ENCODE peak calls at places on chromosomes 12 and 14, in four cellular contexts. V, P, W and M are unnamed samples.

GRCh38 chr14:65084554-65085190 is 17.6 kb downstream of the MAX start:
- DNase-seq in V (no peak), P (no peak), W (no peak), M (no peak)

GRCh38 chr12:79451988-79452387 is 238.8 kb downstream of the PAWR start:
- DNase-seq in V (peak; percentile 22), P (no peak), W (no peak), M (no peak)

GRCh38 chr12:89247541-89247942 is 104.8 kb downstream of the DUSP6 start:
- DNase-seq in V (no peak), P (no peak), W (no peak), M (no peak)

GRCh38 chr12:65025070-65025469 is 96.0 kb downstream of the WIF1 start:
- DNase-seq in V (no peak), P (no peak), W (no peak), M (no peak)

GRCh38 chr14:89264196-89264800 is 152.7 kb downstream of the FOXN3 start:
- DNase-seq in V (no peak), P (no peak), W (no peak), M (no peak)

GRCh38 chr12:104258476-104259067 is 43.0 kb downstream of the TXNRD1 start:
- DNase-seq in V (no peak), P (no peak), W (no peak), M (no peak)

GRCh38 chr14:91985008-91985407 is 37.5 kb upstream of the FBLN5 start:
- DNase-seq in V (no peak), P (no peak), W (no peak), M (no peak)

GRCh38 chr12:78155546-78155945 is 324.9 kb downstream of the NAV3 start:
- DNase-seq in V (no peak), P (no peak), W (no peak), M (no peak)

GRCh38 chr12:93514853-93515252 is 47.5 kb downstream of the MRPL42 start:
- DNase-seq in V (no peak), P (no peak), W (no peak), M (no peak)

GRCh38 chr14:30658645-30659044 is 36.5 kb downstream of the SCFD1 start:
- DNase-seq in V (no peak), P (no peak), W (no peak), M (no peak)

GRCh38 chr14:82999802-83000201 is 1466.1 kb upstream of the SEL1L start:
- DNase-seq in V (no peak), P (no peak), W (no peak), M (no peak)

GRCh38 chr12:67519824-67520433 is 128.6 kb upstream of the DYRK2 start:
- DNase-seq in V (no peak), P (no peak), W (no peak), M (no peak)

GRCh38 chr12:112537710-112538396 is 119.1 kb downstream of the PTPN11 start:
- DNase-seq in V (no peak), P (peak; percentile 13), W (no peak), M (no peak)

GRCh38 chr12:109844983-109845841 is 12.0 kb upstream of the TRPV4 start:
- DNase-seq in V (peak; percentile 92), P (peak; percentile 73), W (peak; percentile 87), M (peak; percentile 68)

GRCh38 chr12:121535150-121536057 is 45.4 kb downstream of the KDM2B start:
- DNase-seq in V (no peak), P (no peak), W (no peak), M (no peak)

GRCh38 chr14:64209428-64210165 is 84.6 kb downstream of the ESR2 start:
- DNase-seq in V (peak; percentile 29), P (peak; percentile 59), W (no peak), M (no peak)

GRCh38 chr14:64861916-64862315 is 17.8 kb downstream of the SPTB start:
- DNase-seq in V (no peak), P (no peak), W (no peak), M (no peak)

GRCh38 chr12:52903285-52903854 is 1.5 kb downstream of the KRT8 start:
- DNase-seq in V (peak; percentile 82), P (no peak), W (peak; percentile 79), M (no peak)

GRCh38 chr14:99658218-99658617 is 13.3 kb downstream of the HHIPL1 start:
- DNase-seq in V (no peak), P (no peak), W (no peak), M (no peak)

GRCh38 chr12:20561886-20562285 is 133.2 kb upstream of the SLCO1C1 start:
- DNase-seq in V (no peak), P (no peak), W (no peak), M (no peak)

GRCh38 chr14:77065851-77066554 is 32.1 kb upstream of the CIPC start:
- DNase-seq in V (no peak), P (no peak), W (no peak), M (no peak)

GRCh38 chr12:94553130-94553519 is 93.5 kb upstream of the CEP83 start:
- DNase-seq in V (no peak), P (no peak), W (no peak), M (no peak)

GRCh38 chr12:58811346-58811745 is 109.0 kb downstream of the LRIG3 start:
- DNase-seq in V (no peak), P (no peak), W (no peak), M (no peak)

GRCh38 chr12:59803735-59804134 is 207.9 kb downstream of the SLC16A7 start:
- DNase-seq in V (no peak), P (no peak), W (no peak), M (no peak)

GRCh38 chr12:47509398-47509851 is 196.4 kb downstream of the RPAP3 start:
- DNase-seq in V (no peak), P (no peak), W (no peak), M (no peak)

GRCh38 chr12:113268136-113268535 is 46.9 kb downstream of the TPCN1 start:
- DNase-seq in V (no peak), P (no peak), W (no peak), M (no peak)

GRCh38 chr12:85725991-85726390 is 110.2 kb downstream of the RASSF9 start:
- DNase-seq in V (no peak), P (no peak), W (no peak), M (no peak)

GRCh38 chr14:94542111-94542810 is 19.0 kb upstream of the SERPINA4 start:
- DNase-seq in V (no peak), P (no peak), W (no peak), M (no peak)

GRCh38 chr12:62210422-62210821 is 49.8 kb upstream of the USP15 start:
- DNase-seq in V (peak; percentile 58), P (no peak), W (no peak), M (no peak)

GRCh38 chr12:29562167-29562776 is 64.8 kb upstream of the OVCH1 start:
- DNase-seq in V (no peak), P (no peak), W (no peak), M (no peak)

GRCh38 chr14:75279739-75280447 is 1.3 kb downstream of the FOS start:
- DNase-seq in V (peak; percentile 42), P (no peak), W (no peak), M (no peak)

GRCh38 chr12:31477669-31478068 is 113.3 kb downstream of the DENND5B start:
- DNase-seq in V (no peak), P (no peak), W (no peak), M (no peak)

GRCh38 chr12:78209851-78210493 is 379.3 kb downstream of the NAV3 start:
- DNase-seq in V (peak; percentile 81), P (no peak), W (peak; percentile 94), M (no peak)